ENCODE peak calls at places on chromosomes 16 and 17, in six cellular contexts. J is MV-4-11; F is HS-5; M is neural crest cell; O is activated T-helper 1 cell treated with Interleukin-2 at 50 U/mL for 16 hours; A is CD8-positive, alpha-beta memory T cell. L is an unnamed sample.

GRCh38 chr16:22672830-22673210 is 141.1 kb upstream of the HS3ST2 start:
- DNase-seq in J (no peak), A (no peak), M (no peak), O (no peak), F (no peak), L (no peak)

GRCh38 chr16:30944352-30944751 is 4.5 kb upstream of the ORAI3 start:
- DNase-seq in A (no peak), O (no peak), M (no peak), F (no peak), J (no peak), L (no peak)

GRCh38 chr16:77307764-77308561 is 108.8 kb downstream of the SYCE1L start:
- DNase-seq in M (no peak), O (no peak), J (no peak), F (no peak), A (no peak), L (no peak)

GRCh38 chr16:30472328-30472942 is at the start of gene ITGAL:
- DNase-seq in A (peak; percentile 76), J (peak; percentile 96), F (no peak), O (peak; percentile 74), M (no peak), L (peak; percentile 77)

GRCh38 chr16:3825940-3826339 is 54.6 kb downstream of the CREBBP start:
- DNase-seq in O (no peak), M (no peak), F (no peak), J (no peak), A (no peak), L (no peak)

GRCh38 chr17:48812001-48812400 is 5.0 kb downstream of the TTLL6 start:
- DNase-seq in O (no peak), J (no peak), A (no peak), M (no peak), F (no peak), L (no peak)

GRCh38 chr17:70820276-70820675 is 650.9 kb downstream of the KCNJ2 start:
- DNase-seq in A (no peak), M (no peak), F (no peak), O (no peak), J (no peak), L (no peak)

GRCh38 chr16:22329199-22329695 is 32.0 kb downstream of the POLR3E start:
- DNase-seq in M (no peak), A (no peak), F (no peak), O (no peak), J (no peak), L (no peak)

GRCh38 chr17:79633937-79634813 is 23.3 kb upstream of the RBFOX3 start:
- DNase-seq in M (no peak), J (no peak), O (no peak), F (no peak), A (no peak), L (no peak)

GRCh38 chr16:67166035-67166882 is 1.7 kb downstream of the HSF4 start:
- DNase-seq in J (no peak), A (no peak), M (no peak), O (no peak), F (no peak), L (no peak)

GRCh38 chr17:74729368-74729767 is 7.7 kb upstream of the RAB37 start:
- DNase-seq in F (no peak), J (no peak), O (no peak), A (no peak), M (no peak), L (no peak)

GRCh38 chr16:72101195-72101594 is 7.5 kb downstream of the DHX38 start:
- DNase-seq in J (no peak), A (no peak), F (no peak), M (no peak), O (no peak), L (no peak)

GRCh38 chr17:7107795-7108559 is 6.6 kb downstream of the ASGR2 start:
- DNase-seq in A (no peak), J (no peak), O (no peak), F (no peak), M (no peak), L (no peak)

GRCh38 chr16:86899757-86900156 is 321.4 kb downstream of the FOXL1 start:
- DNase-seq in A (no peak), F (no peak), O (no peak), M (no peak), J (no peak), L (no peak)

GRCh38 chr17:7842950-7843535 is 9.0 kb downstream of the KDM6B start:
- DNase-seq in F (peak; percentile 80), M (no peak), J (peak; percentile 91), A (peak; percentile 60), O (no peak), L (no peak)

GRCh38 chr16:2385441-2385840 is 43.8 kb upstream of the CCNF start:
- DNase-seq in O (no peak), F (no peak), M (no peak), J (no peak), A (no peak), L (no peak)

GRCh38 chr17:65292430-65292829 is 155.3 kb downstream of the RGS9 start:
- DNase-seq in O (no peak), A (no peak), F (no peak), J (peak; percentile 51), M (no peak), L (no peak)

GRCh38 chr17:28057731-28058246 is 15.3 kb downstream of the NLK start:
- DNase-seq in J (no peak), M (no peak), F (no peak), A (no peak), O (no peak), L (no peak)

GRCh38 chr17:78129385-78130079 is 977 bp upstream of the TMC6 start:
- DNase-seq in A (no peak), F (no peak), J (peak; percentile 21), O (no peak), M (no peak), L (no peak)

GRCh38 chr17:13741744-13742143 is 140.0 kb upstream of the HS3ST3A1 start:
- DNase-seq in F (no peak), O (no peak), M (no peak), J (no peak), A (no peak), L (no peak)

GRCh38 chr16:88914750-88915368 is 48.4 kb upstream of the PABPN1L start:
- DNase-seq in A (no peak), M (no peak), J (no peak), O (no peak), F (no peak), L (no peak)

GRCh38 chr17:57985675-57985974 is 2.4 kb downstream of the VEZF1 start:
- DNase-seq in M (no peak), O (no peak), F (no peak), A (no peak), J (peak; percentile 15), L (no peak)

GRCh38 chr16:27665881-27666280 is 115.9 kb downstream of the KATNIP start:
- DNase-seq in F (no peak), J (no peak), O (no peak), A (no peak), M (no peak), L (no peak)

GRCh38 chr16:57615813-57616212 is 12.6 kb upstream of the ADGRG1 start:
- DNase-seq in O (no peak), J (no peak), A (no peak), F (no peak), M (no peak), L (no peak)

GRCh38 chr17:9240659-9241370 is 219.5 kb downstream of the NTN1 start:
- DNase-seq in J (no peak), F (no peak), M (peak; percentile 56), A (no peak), O (no peak), L (no peak)

GRCh38 chr16:66740533-66740932 is 10.9 kb downstream of the DYNC1LI2 start:
- DNase-seq in O (no peak), F (no peak), J (no peak), A (no peak), M (no peak), L (no peak)

GRCh38 chr17:74454197-74455024 is 12.0 kb upstream of the CD300A start:
- DNase-seq in F (peak; percentile 32), M (peak; percentile 80), O (no peak), A (no peak), J (peak; percentile 73), L (peak; percentile 55)

GRCh38 chr16:23952128-23953041 is 116.6 kb downstream of the PRKCB start:
- DNase-seq in F (no peak), J (peak; percentile 81), O (no peak), M (no peak), A (no peak), L (no peak)

GRCh38 chr17:65538679-65539529 is 22.5 kb downstream of the AXIN2 start:
- DNase-seq in O (no peak), A (no peak), F (no peak), M (no peak), J (no peak), L (no peak)